ENCODE peak calls at places on chromosome 9, in eight cellular contexts. P is mesenchymal stem cell; Q is effector memory CD4-positive, alpha-beta T cell; J is SK-N-SH; F is CD4-positive, CD25-positive, alpha-beta regulatory T cell; C is heart right ventricle; U is mesendoderm; M is uterus. I is an unnamed sample. For H3K27me3, the result is how much of the 10 kb centered on the place peaks cover.

GRCh38 chr9:99103909-99104458 is 929 bp upstream of the TGFBR1 start:
- DNase-seq in P (peak), Q (no peak), J (no peak), F (no peak), C (peak), U (no peak), M (peak), I (peak)

GRCh38 chr9:105608685-105609598 is 51.0 kb downstream of the FKTN start:
- DNase-seq in P (peak), Q (no peak), J (peak), F (peak), C (no peak), U (peak), M (no peak), I (peak)

GRCh38 chr9:21711504-21711903 is 90.9 kb upstream of the MTAP start:
- DNase-seq in P (no peak), Q (no peak), J (no peak), F (no peak), C (no peak), U (peak), M (no peak), I (peak)

GRCh38 chr9:69898714-69899209 is 78.1 kb downstream of the CFAP95 start:
- DNase-seq in P (peak), Q (no peak), J (no peak), F (no peak), C (no peak), U (no peak), M (no peak), I (peak)

GRCh38 chr9:34557421-34558321 is 31.9 kb downstream of the CNTFR start:
- DNase-seq in P (no peak), Q (no peak), J (peak), F (no peak), C (no peak), U (no peak), M (no peak), I (no peak)

GRCh38 chr9:137245450-137246421 is 4.6 kb downstream of the TUBB4B start:
- DNase-seq in P (no peak), Q (no peak), J (no peak), F (no peak), C (no peak), U (no peak), M (no peak), I (no peak)

GRCh38 chr9:29830815-29831214 is 2257.5 kb upstream of the C9orf72 start:
- DNase-seq in P (peak), Q (no peak), J (peak), F (no peak), C (no peak), U (peak), M (no peak), I (peak)

GRCh38 chr9:131667576-131667975 is 72.3 kb downstream of the RAPGEF1 start:
- DNase-seq in P (no peak), Q (peak), J (no peak), F (peak), C (no peak), U (no peak), M (no peak), I (no peak)

GRCh38 chr9:16258708-16259107 is 611.8 kb downstream of the BNC2 start:
- DNase-seq in P (no peak), Q (no peak), J (no peak), F (no peak), C (no peak), U (no peak), M (no peak), I (no peak)

GRCh38 chr9:95027914-95028854 is 289.3 kb downstream of the FANCC start:
- DNase-seq in P (no peak), Q (no peak), J (no peak), F (no peak), C (no peak), U (no peak), M (no peak), I (peak)

GRCh38 chr9:137956688-137957385 is 79.3 kb downstream of the CACNA1B start:
- DNase-seq in P (no peak), Q (no peak), J (no peak), F (no peak), C (no peak), U (no peak), M (no peak), I (no peak)

GRCh38 chr9:16824545-16825041 is 45.9 kb downstream of the BNC2 start:
- DNase-seq in P (peak), Q (no peak), J (peak), F (no peak), C (no peak), U (peak), M (no peak), I (peak)

GRCh38 chr9:109414125-109414785 is 83.9 kb downstream of the PTPN3 start:
- DNase-seq in P (no peak), Q (no peak), J (no peak), F (no peak), C (no peak), U (peak), M (no peak), I (no peak)

GRCh38 chr9:131854334-131854733 is 114.5 kb upstream of the RAPGEF1 start:
- DNase-seq in P (no peak), Q (no peak), J (no peak), F (no peak), C (no peak), U (no peak), M (no peak), I (no peak)

GRCh38 chr9:23820731-23821399 is 5.2 kb downstream of the ELAVL2 start:
- DNase-seq in P (no peak), Q (no peak), J (peak), F (no peak), C (no peak), U (peak), M (no peak), I (no peak)

GRCh38 chr9:137000177-137000930 is 4.0 kb upstream of the CLIC3 start:
- DNase-seq in P (peak), Q (no peak), J (no peak), F (no peak), C (no peak), U (no peak), M (no peak), I (peak)

GRCh38 chr9:27683181-27683580 is 109.9 kb upstream of the C9orf72 start:
- DNase-seq in P (no peak), Q (no peak), J (no peak), F (no peak), C (no peak), U (no peak), M (no peak), I (peak)

GRCh38 chr9:137240321-137240840 is 706 bp upstream of the TUBB4B start:
- DNase-seq in P (peak), Q (peak), J (peak), F (peak), C (peak), U (no peak), M (peak), I (peak)

GRCh38 chr9:86175743-86176456 is 76.5 kb upstream of the GOLM1 start:
- DNase-seq in P (no peak), Q (no peak), J (peak), F (no peak), C (no peak), U (no peak), M (no peak), I (peak)

GRCh38 chr9:20114974-20115373 is 326.1 kb upstream of the SLC24A2 start:
- DNase-seq in P (no peak), Q (no peak), J (no peak), F (no peak), C (no peak), U (no peak), M (no peak), I (no peak)

GRCh38 chr9:116632990-116633441 is 54.1 kb upstream of the TRIM32 start:
- DNase-seq in P (peak), Q (no peak), J (no peak), F (no peak), C (no peak), U (no peak), M (no peak), I (no peak)

GRCh38 chr9:11319477-11320060 is 706.8 kb upstream of the PTPRD start:
- DNase-seq in P (peak), Q (no peak), J (peak), F (no peak), C (no peak), U (peak), M (no peak), I (peak)

GRCh38 chr9:94144394-94144793 is 60.1 kb downstream of the PTPDC1 start:
- DNase-seq in P (no peak), Q (no peak), J (no peak), F (no peak), C (no peak), U (no peak), M (no peak), I (no peak)

GRCh38 chr9:103627731-103628130 is 466.4 kb upstream of the SMC2 start:
- DNase-seq in P (no peak), Q (no peak), J (no peak), F (no peak), C (no peak), U (no peak), M (no peak), I (peak)

GRCh38 chr9:82418334-82418733 is 429.8 kb downstream of the SPATA31D1 start:
- DNase-seq in P (no peak), Q (no peak), J (no peak), F (no peak), C (no peak), U (no peak), M (no peak), I (peak)

GRCh38 chr9:129626944-129627297 is 958 bp downstream of the NTMT1 start:
- DNase-seq in P (peak), Q (no peak), J (no peak), F (peak), C (no peak), U (peak), M (no peak), I (peak)

GRCh38 chr9:93965830-93966577 is 10.8 kb upstream of the BARX1 start:
- DNase-seq in P (no peak), Q (no peak), J (no peak), F (no peak), C (no peak), U (peak), M (no peak), I (no peak)

GRCh38 chr9:95477441-95477840 is 39.3 kb downstream of the PTCH1 start:
- DNase-seq in P (no peak), Q (no peak), J (no peak), F (no peak), C (no peak), U (no peak), M (no peak), I (peak)

DNA sequence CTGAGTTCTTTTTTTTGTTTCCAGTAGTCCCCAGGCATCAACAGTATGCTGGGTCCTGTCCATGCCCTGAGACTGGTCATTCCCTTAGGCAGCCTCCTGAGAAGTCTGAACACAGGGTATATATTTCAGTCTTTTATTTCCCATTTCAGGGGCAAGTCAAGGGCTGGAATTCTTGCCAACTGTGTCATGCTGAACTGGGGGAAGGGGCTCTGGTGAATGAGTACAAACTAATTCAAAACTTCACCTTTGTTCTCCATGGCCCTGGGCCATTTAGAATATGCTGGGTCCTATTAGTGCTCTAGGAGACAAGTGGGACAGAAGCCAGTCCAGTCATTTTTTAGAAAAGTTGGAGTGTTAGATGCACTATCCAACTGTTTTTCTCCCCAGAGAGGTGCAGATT is 170.3 kb downstream of the TMC1 start:
- DNase-seq in P (no peak), Q (no peak), J (no peak), F (no peak), C (no peak), U (no peak), M (no peak), I (no peak)
- H3K4me3 ChIP-seq in P (no peak), Q (no peak), J (no peak), F (no peak), C (no peak), U (no peak), M (no peak), I (no peak)

DNA sequence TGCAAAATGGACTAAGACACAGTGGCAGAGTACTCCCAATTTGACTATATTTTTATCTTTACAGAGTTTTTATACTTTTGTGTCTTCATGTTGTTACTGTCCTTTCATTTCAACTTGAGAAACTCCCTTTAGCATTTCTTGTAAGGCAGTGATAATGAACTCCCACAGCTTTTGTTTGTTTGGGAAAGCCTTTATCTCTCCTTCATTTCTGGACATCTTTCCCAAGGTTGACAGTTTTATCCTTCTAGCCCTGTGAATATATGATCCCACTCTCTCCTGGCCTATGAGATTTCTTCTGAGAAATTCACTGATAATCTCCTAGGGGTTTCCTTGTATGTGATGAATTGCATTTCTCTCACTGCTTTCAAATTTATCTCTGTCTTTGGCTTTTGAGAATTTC is 9.2 kb upstream of the SARDH start:
- DNase-seq in P (no peak), Q (no peak), J (no peak), F (no peak), C (no peak), U (no peak), M (no peak), I (no peak)
- H3K27me3 ChIP-seq in P (half or more), Q (under half), J (under half), F (under half), C (under half), U (under half), M (under half), I (under half)

GRCh38 chr9:127196826-127197145 is 67.8 kb upstream of the GARNL3 start:
- DNase-seq in P (no peak), Q (no peak), J (no peak), F (no peak), C (no peak), U (no peak), M (no peak), I (no peak)

GRCh38 chr9:127198587-127198986 is 66.0 kb upstream of the GARNL3 start:
- DNase-seq in P (no peak), Q (no peak), J (no peak), F (no peak), C (no peak), U (no peak), M (no peak), I (no peak)

GRCh38 chr9:127197861-127198430 is 66.6 kb upstream of the GARNL3 start:
- DNase-seq in P (peak), Q (no peak), J (no peak), F (no peak), C (no peak), U (no peak), M (no peak), I (no peak)

GRCh38 chr9:127195976-127196825 is 68.4 kb upstream of the GARNL3 start:
- DNase-seq in P (no peak), Q (no peak), J (no peak), F (no peak), C (no peak), U (no peak), M (no peak), I (no peak)

GRCh38 chr9:127197186-127197860 is 67.3 kb upstream of the GARNL3 start:
- DNase-seq in P (peak), Q (no peak), J (no peak), F (no peak), C (no peak), U (no peak), M (no peak), I (no peak)
- H3K4me3 ChIP-seq in P (no peak), Q (no peak), J (no peak), F (no peak), C (no peak), U (no peak), M (no peak), I (no peak)

DNA sequence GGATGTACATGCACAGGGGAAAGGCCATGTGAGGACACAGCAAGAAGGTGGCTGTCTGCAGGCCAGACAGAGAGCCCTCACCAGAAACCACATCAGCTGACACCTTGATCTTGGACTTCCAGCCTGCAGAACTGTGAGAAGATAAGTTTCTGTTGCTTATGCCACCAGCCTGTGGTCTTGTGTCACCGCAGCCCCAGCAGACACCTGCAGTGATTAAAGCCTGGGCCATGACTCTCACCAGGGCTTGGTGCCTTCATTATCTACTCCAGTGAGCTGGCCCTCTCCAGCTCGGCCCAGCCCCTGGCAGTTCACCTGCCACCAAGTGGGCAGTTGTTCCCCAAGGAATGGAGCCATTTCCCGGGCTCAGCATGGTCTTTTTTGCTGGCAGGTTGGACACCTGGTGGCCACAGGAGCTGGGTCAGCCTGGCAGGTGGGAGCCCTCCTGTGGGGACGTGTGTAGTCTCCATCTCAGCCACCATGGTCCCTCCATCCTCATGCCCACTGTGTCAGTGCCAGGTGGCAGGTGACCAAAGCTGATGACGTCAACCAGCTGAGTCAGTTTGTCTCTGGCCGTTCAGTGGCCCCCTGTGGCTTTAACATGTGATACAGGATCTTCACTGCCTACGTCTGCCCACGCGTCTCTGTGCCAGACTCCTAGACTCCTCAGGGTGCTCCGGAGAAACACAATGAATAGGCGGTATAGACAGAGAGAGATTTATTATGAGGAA is 99.9 kb upstream of the PPP1R26 start:
- DNase-seq in P (no peak), Q (no peak), J (no peak), F (no peak), C (no peak), U (no peak), M (no peak), I (no peak)
- H3K27me3 ChIP-seq in P (under half), Q (under half), J (under half), F (under half), C (under half), U (under half), M (under half), I (under half)

DNA sequence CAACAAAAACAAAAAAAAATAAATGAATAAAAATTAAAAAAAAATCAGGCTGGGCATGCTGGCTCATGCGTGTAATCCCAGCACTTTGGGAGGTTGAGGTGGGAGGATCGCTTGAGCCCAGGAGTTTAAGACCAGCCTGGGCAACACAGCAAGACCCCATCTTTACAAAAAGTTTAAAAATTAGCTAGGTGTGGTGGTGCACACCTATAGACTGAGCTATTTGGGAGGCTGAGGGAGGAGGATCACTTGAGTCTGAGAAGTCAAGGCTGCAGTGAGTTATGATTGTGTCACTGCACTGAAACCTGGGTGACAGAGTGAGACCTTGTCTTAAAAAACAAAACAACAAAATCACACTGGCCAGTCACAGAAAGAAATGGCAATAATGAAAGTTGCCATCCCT is 3.4 kb upstream of the CNTRL start:
- DNase-seq in P (no peak), Q (no peak), J (no peak), F (no peak), C (no peak), U (no peak), M (no peak), I (no peak)
- H3K4me3 ChIP-seq in P (no peak), Q (peak), J (no peak), F (peak), C (peak), U (no peak), M (peak), I (peak)

I was measured in bronchial epithelial cell.